ENCODE peak calls at places on chromosomes 2 and 18, in seven cellular contexts. N is brain microvascular endothelial cell, B is left ventricle myocardium inferior, U is prostate gland, H is neural progenitor cell, E is WERI-Rb-1, C is tibial nerve. K is an unnamed sample.

GRCh38 chr2:84247532-84247931 is 211.5 kb downstream of the SUCLG1 start:
- DNase-seq in U (no peak), B (no peak), N (no peak), C (no peak), E (no peak), H (no peak), K (no peak)

GRCh38 chr2:223944166-223944703 is 900 bp downstream of the WDFY1 start:
- DNase-seq in U (peak), N (no peak), C (peak), B (peak), H (peak), E (peak), K (peak)

GRCh38 chr2:160752475-160753330 is 259.1 kb upstream of the RBMS1 start:
- DNase-seq in H (no peak), U (no peak), B (no peak), N (peak), C (no peak), E (no peak), K (no peak)

GRCh38 chr18:11392292-11392691 is 217.1 kb upstream of the SLC35G4 start:
- DNase-seq in C (no peak), B (no peak), U (no peak), H (peak), E (no peak), N (no peak), K (no peak)

GRCh38 chr2:138391956-138392355 is 109.6 kb upstream of the SPOPL start:
- DNase-seq in C (no peak), N (no peak), E (no peak), U (no peak), B (no peak), H (no peak), K (no peak)

GRCh38 chr18:7464245-7464966 is 102.7 kb upstream of the PTPRM start:
- DNase-seq in B (no peak), C (no peak), E (no peak), U (no peak), N (no peak), H (no peak), K (no peak)

GRCh38 chr2:163617517-163617916 is 118.3 kb downstream of the FIGN start:
- DNase-seq in H (no peak), E (no peak), C (no peak), B (no peak), U (no peak), N (no peak), K (no peak)

GRCh38 chr2:221571108-221571390 is 1.1 kb downstream of the EPHA4 start:
- DNase-seq in H (no peak), C (no peak), B (no peak), U (no peak), N (peak), E (no peak), K (peak)

GRCh38 chr18:37261246-37261927 is 304.2 kb downstream of the CELF4 start:
- DNase-seq in C (no peak), B (no peak), N (no peak), E (no peak), H (no peak), U (no peak), K (no peak)

GRCh38 chr2:236052206-236052605 is 116.0 kb downstream of the GBX2 start:
- DNase-seq in H (no peak), C (no peak), B (no peak), N (no peak), E (no peak), U (no peak), K (no peak)

GRCh38 chr18:59562751-59563150 is 134.5 kb downstream of the CCBE1 start:
- DNase-seq in C (no peak), H (no peak), U (no peak), E (no peak), N (no peak), B (no peak), K (no peak)

GRCh38 chr18:45771587-45771986 is 47.6 kb downstream of the SLC14A1 start:
- DNase-seq in U (no peak), H (no peak), C (no peak), N (peak), B (no peak), E (no peak), K (no peak)

GRCh38 chr2:134097740-134098139 is 156.1 kb upstream of the MGAT5 start:
- DNase-seq in N (no peak), E (no peak), H (no peak), C (no peak), U (no peak), B (no peak), K (no peak)

GRCh38 chr2:37775908-37776250 is 104.4 kb upstream of the CDC42EP3 start:
- DNase-seq in C (peak), E (no peak), N (peak), U (peak), H (no peak), B (no peak), K (no peak)

GRCh38 chr18:47628898-47629297 is 301.6 kb downstream of the SMAD2 start:
- DNase-seq in C (no peak), B (no peak), U (no peak), N (no peak), E (no peak), H (no peak), K (no peak)

GRCh38 chr2:86223682-86224560 is 24.7 kb downstream of the MRPL35 start:
- DNase-seq in N (no peak), E (peak), U (no peak), H (peak), B (no peak), C (no peak), K (no peak)

GRCh38 chr2:174602741-174603140 is 5.1 kb upstream of the WIPF1 start:
- DNase-seq in B (no peak), H (no peak), U (no peak), N (no peak), C (no peak), E (no peak), K (no peak)
- H3K27ac ChIP-seq in B (no peak), H (no peak), U (no peak), N (no peak), C (peak), E (no peak), K (no peak)

GRCh38 chr2:143354050-143354449 is 224.8 kb downstream of the ARHGAP15 start:
- DNase-seq in U (no peak), N (no peak), B (no peak), E (no peak), C (no peak), H (no peak), K (no peak)

GRCh38 chr2:143357956-143358355 is 228.7 kb downstream of the ARHGAP15 start:
- DNase-seq in H (peak), B (no peak), C (no peak), E (peak), U (no peak), N (no peak), K (no peak)

GRCh38 chr2:143355814-143356213 is 226.6 kb downstream of the ARHGAP15 start:
- DNase-seq in B (no peak), H (no peak), N (no peak), E (no peak), U (no peak), C (no peak), K (no peak)

GRCh38 chr2:143361346-143361745 is 232.1 kb downstream of the ARHGAP15 start:
- DNase-seq in E (no peak), H (no peak), C (no peak), N (no peak), B (no peak), U (no peak), K (no peak)

GRCh38 chr2:143356341-143356740 is 227.1 kb downstream of the ARHGAP15 start:
- DNase-seq in E (no peak), N (no peak), B (no peak), H (no peak), C (no peak), U (no peak), K (no peak)
- H3K27ac ChIP-seq in E (peak), N (no peak), B (no peak), H (no peak), C (no peak), U (no peak), K (no peak)

GRCh38 chr2:25794544-25795276 is 83.6 kb downstream of the ASXL2 start:
- DNase-seq in U (no peak), C (no peak), N (no peak), H (no peak), E (no peak), B (no peak), K (no peak)
- H3K27ac ChIP-seq in U (no peak), C (no peak), N (no peak), H (no peak), E (no peak), B (peak), K (no peak)

GRCh38 chr2:96329416-96329815 is 4.3 kb downstream of the ITPRIPL1 start:
- DNase-seq in C (no peak), U (no peak), N (no peak), E (no peak), H (no peak), B (no peak), K (no peak)
- H3K27ac ChIP-seq in C (no peak), U (no peak), N (no peak), E (no peak), H (no peak), B (peak), K (no peak)

GRCh38 chr2:55162284-55163006 is 69.6 kb downstream of the CLHC1 start:
- DNase-seq in B (no peak), N (no peak), U (no peak), C (no peak), H (peak), E (no peak), K (no peak)

GRCh38 chr2:55163258-55163657 is 68.8 kb downstream of the CLHC1 start:
- DNase-seq in B (no peak), U (no peak), E (no peak), C (peak), H (no peak), N (peak), K (no peak)

GRCh38 chr2:55159752-55160151 is 72.3 kb downstream of the CLHC1 start:
- DNase-seq in E (no peak), C (no peak), U (no peak), N (no peak), H (no peak), B (no peak), K (no peak)

GRCh38 chr2:55160422-55160821 is 71.7 kb downstream of the CLHC1 start:
- DNase-seq in H (no peak), U (no peak), E (no peak), N (no peak), C (no peak), B (no peak), K (no peak)

DNA sequence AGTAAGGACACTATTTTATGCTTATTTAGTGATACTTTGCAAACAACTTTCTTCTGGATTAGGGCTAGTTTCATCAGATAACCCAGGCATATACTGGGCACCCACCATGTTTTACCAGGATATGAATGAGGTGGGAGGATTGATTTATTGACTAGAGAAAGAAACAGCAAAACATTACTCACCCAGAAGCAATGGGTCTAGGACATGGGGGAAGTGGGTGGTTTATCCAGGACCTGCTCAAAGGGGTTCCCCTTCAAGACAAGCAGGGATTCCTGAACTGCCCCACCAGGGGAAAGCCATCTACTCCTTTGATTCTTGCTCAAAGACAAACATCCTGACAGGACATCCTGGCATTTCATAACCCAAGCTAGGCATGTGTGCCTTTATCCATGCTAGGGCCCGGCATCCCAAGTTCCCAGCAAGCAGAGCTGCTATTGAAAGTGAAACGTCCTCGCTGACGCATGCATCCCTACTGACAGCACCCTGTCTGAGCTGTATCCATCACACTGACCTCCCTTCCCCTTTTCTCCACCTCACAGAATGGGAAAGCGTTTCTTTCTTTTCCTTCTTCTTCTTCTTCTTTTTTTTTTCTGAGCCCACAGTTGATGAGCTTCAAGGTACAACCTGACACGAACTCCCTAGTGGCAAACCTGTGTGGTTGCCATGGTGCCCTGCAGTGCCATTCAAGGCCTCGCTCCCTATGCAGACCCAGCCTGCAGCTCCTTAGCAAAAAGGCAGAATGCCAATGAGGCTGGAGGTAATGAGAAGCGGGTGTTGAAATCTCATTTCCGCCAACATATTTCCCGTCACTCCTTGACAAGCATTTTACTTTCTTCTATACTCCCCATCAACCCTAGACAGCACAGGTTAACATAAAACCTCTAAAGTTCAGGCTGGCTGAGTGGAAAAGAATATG is 70.5 kb downstream of the CLHC1 start:
- DNase-seq in E (no peak), B (no peak), C (no peak), N (no peak), H (no peak), U (no peak), K (peak)
- H3K27ac ChIP-seq in E (no peak), B (no peak), C (peak), N (no peak), H (no peak), U (peak), K (peak)

GRCh38 chr2:201704536-201704935 is 6.1 kb upstream of the MPP4 start:
- DNase-seq in C (no peak), E (no peak), U (no peak), H (no peak), B (no peak), N (no peak), K (no peak)

GRCh38 chr2:201707753-201708152 is 9.3 kb upstream of the MPP4 start:
- DNase-seq in H (no peak), E (no peak), N (peak), B (no peak), U (no peak), C (no peak), K (no peak)

GRCh38 chr2:201707142-201707541 is 8.7 kb upstream of the MPP4 start:
- DNase-seq in N (no peak), U (no peak), B (no peak), H (no peak), E (no peak), C (no peak), K (no peak)

GRCh38 chr2:201709049-201709448 is 10.6 kb upstream of the MPP4 start:
- DNase-seq in H (no peak), U (no peak), N (no peak), B (no peak), C (no peak), E (no peak), K (no peak)

GRCh38 chr2:201709747-201710146 is 11.3 kb upstream of the MPP4 start:
- DNase-seq in U (no peak), E (peak), C (no peak), N (no peak), B (no peak), H (no peak), K (no peak)
- H3K27ac ChIP-seq in U (no peak), E (peak), C (no peak), N (no peak), B (no peak), H (no peak), K (no peak)

GRCh38 chr2:148643421-148643820 is 1.1 kb upstream of the EPC2 start:
- DNase-seq in C (no peak), E (no peak), U (no peak), H (no peak), N (no peak), B (no peak), K (no peak)

GRCh38 chr2:148645135-148645924 is 779 bp downstream of the EPC2 start:
- DNase-seq in C (peak), B (peak), E (peak), H (peak), N (peak), U (peak), K (peak)

GRCh38 chr2:148643998-148644884 is at the start of gene EPC2:
- DNase-seq in U (peak), B (peak), N (peak), E (peak), H (peak), C (peak), K (peak)

GRCh38 chr2:148644885-148645134 is 259 bp downstream of the EPC2 start:
- DNase-seq in E (no peak), N (no peak), B (no peak), C (no peak), U (no peak), H (no peak), K (no peak)

GRCh38 chr2:148645925-148646559 is 1.5 kb downstream of the EPC2 start:
- DNase-seq in E (peak), N (peak), U (peak), B (no peak), C (peak), H (peak), K (no peak)
- H3K27ac ChIP-seq in E (peak), N (peak), U (peak), B (peak), C (peak), H (no peak), K (peak)

GRCh38 chr2:98461650-98462049 is 17.0 kb downstream of the INPP4A start:
- DNase-seq in H (no peak), E (no peak), U (no peak), C (no peak), N (no peak), B (peak), K (no peak)
- H3K27ac ChIP-seq in H (no peak), E (no peak), U (no peak), C (no peak), N (no peak), B (peak), K (peak)

GRCh38 chr2:23420091-23420839 is 35.3 kb downstream of the KLHL29 start:
- DNase-seq in U (no peak), N (no peak), B (no peak), H (no peak), C (no peak), E (no peak), K (no peak)

GRCh38 chr2:23418056-23418455 is 33.1 kb downstream of the KLHL29 start:
- DNase-seq in H (no peak), B (no peak), N (no peak), U (no peak), C (no peak), E (no peak), K (no peak)

GRCh38 chr2:23418490-23418911 is 33.5 kb downstream of the KLHL29 start:
- DNase-seq in U (no peak), E (peak), H (no peak), N (peak), B (no peak), C (no peak), K (no peak)

GRCh38 chr2:23420840-23421476 is 36.0 kb downstream of the KLHL29 start:
- DNase-seq in U (no peak), H (no peak), C (no peak), B (no peak), N (no peak), E (no peak), K (no peak)

DNA sequence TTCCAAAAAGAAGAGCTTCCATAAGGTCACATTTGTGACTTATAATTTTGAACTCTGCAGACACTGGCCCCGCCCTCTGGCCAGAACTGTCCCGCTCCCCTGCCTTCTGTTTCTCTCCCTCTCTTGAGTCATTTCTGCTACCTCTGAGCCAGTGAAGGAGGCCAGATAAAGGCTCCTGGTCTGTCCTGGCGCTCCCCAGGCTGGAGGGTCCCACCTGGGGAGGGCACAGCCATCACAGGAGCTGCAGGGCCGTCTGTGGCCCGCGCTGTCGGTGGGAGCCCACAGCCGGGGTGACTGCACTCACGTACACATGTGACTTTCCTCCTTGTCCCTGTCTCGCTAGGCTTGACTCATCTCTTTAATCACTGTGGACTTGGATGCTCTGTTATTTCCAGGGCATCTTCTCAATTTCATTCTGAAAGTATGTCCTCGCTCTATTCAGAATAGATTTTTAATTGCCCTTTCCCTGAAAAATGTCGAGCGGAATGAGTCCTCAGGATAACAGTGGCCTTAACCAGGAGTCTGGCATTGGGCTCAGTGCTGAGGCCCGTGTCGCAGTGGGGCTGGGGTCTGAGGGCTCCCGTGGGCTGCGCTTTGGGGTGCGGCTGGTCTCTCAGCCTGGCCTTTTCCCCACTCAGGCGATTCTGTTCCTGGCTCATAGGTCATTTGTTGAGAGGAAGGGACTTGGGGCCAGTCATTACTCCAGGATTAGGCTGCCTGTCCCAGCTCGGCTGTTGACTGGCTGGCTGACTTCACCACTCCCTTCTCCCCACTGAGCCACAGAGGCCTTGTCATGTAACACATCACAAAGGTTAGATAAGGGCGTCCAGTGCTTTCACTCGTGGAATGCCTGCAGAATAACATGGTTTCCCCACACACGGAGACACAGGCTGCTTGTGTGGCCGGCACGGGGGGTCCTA is 34.5 kb downstream of the KLHL29 start:
- DNase-seq in B (no peak), U (no peak), H (no peak), E (peak), N (peak), C (no peak), K (no peak)
- H3K27ac ChIP-seq in B (no peak), U (no peak), H (no peak), E (peak), N (peak), C (peak), K (no peak)

GRCh38 chr2:9358846-9359245 is 64.5 kb downstream of the ITGB1BP1 start:
- DNase-seq in E (no peak), H (no peak), N (no peak), C (no peak), B (no peak), U (no peak), K (no peak)
- H3K27ac ChIP-seq in E (no peak), H (no peak), N (no peak), C (no peak), B (no peak), U (no peak), K (no peak)